ENCODE peak calls at places on chromosomes 2 and 18, in ten cellular contexts. J, N, K, I, C, T, Q, O, A and M are unnamed samples.

GRCh38 chr2:9949239-9949991 is 2.1 kb upstream of the GRHL1 start:
- DNase-seq in J (no peak), N (no peak), K (no peak), I (no peak), C (no peak), T (no peak), Q (no peak), O (no peak), A (no peak), M (no peak)

GRCh38 chr2:31032475-31032874 is 105.8 kb downstream of the GALNT14 start:
- DNase-seq in J (no peak), N (no peak), K (no peak), I (no peak), C (no peak), T (no peak), Q (no peak), O (no peak), A (no peak), M (no peak)

GRCh38 chr2:46187112-46187618 is 110.0 kb upstream of the EPAS1 start:
- DNase-seq in J (no peak), N (no peak), K (no peak), I (no peak), C (peak), T (peak), Q (peak), O (no peak), A (peak), M (no peak)

GRCh38 chr2:20676353-20677215 is 9.6 kb downstream of the GDF7 start:
- DNase-seq in J (no peak), N (peak), K (no peak), I (no peak), C (no peak), T (peak), Q (no peak), O (no peak), A (no peak), M (no peak)

GRCh38 chr2:109428841-109429710 is 184.7 kb downstream of the SEPTIN10 start:
- DNase-seq in J (no peak), N (no peak), K (no peak), I (no peak), C (no peak), T (no peak), Q (no peak), O (no peak), A (no peak), M (no peak)

GRCh38 chr2:60356346-60356745 is 197.1 kb downstream of the BCL11A start:
- DNase-seq in J (no peak), N (no peak), K (no peak), I (no peak), C (peak), T (no peak), Q (no peak), O (no peak), A (no peak), M (no peak)

GRCh38 chr2:178858896-178859628 is 51.8 kb upstream of the TTN start:
- DNase-seq in J (no peak), N (no peak), K (no peak), I (no peak), C (no peak), T (no peak), Q (no peak), O (no peak), A (no peak), M (no peak)

GRCh38 chr2:23486676-23487075 is 101.7 kb downstream of the KLHL29 start:
- DNase-seq in J (no peak), N (peak), K (no peak), I (no peak), C (peak), T (peak), Q (no peak), O (peak), A (no peak), M (no peak)

GRCh38 chr18:64165906-64166305 is 17.0 kb upstream of the LINC00305 start:
- DNase-seq in J (no peak), N (peak), K (no peak), I (no peak), C (no peak), T (peak), Q (no peak), O (no peak), A (no peak), M (no peak)

GRCh38 chr2:35220471-35220870 is 1135.1 kb upstream of the CRIM1 start:
- DNase-seq in J (no peak), N (no peak), K (peak), I (no peak), C (peak), T (no peak), Q (no peak), O (no peak), A (no peak), M (no peak)

GRCh38 chr2:94870392-94871225 is 621 bp upstream of the TEKT4 start:
- DNase-seq in J (peak), N (no peak), K (no peak), I (no peak), C (no peak), T (no peak), Q (no peak), O (no peak), A (no peak), M (no peak)

GRCh38 chr2:8627019-8627691 is 54.7 kb upstream of the ID2 start:
- DNase-seq in J (no peak), N (peak), K (no peak), I (no peak), C (no peak), T (peak), Q (no peak), O (no peak), A (no peak), M (no peak)

GRCh38 chr18:58529714-58530354 is 99.1 kb downstream of the ALPK2 start:
- DNase-seq in J (peak), N (peak), K (peak), I (peak), C (peak), T (peak), Q (peak), O (peak), A (peak), M (peak)

GRCh38 chr2:113918229-113918628 is 28.3 kb downstream of the ACTR3 start:
- DNase-seq in J (no peak), N (no peak), K (no peak), I (no peak), C (no peak), T (no peak), Q (no peak), O (no peak), A (no peak), M (no peak)

GRCh38 chr2:41947701-41948396 is 100.0 kb upstream of the PKDCC start:
- DNase-seq in J (no peak), N (peak), K (no peak), I (no peak), C (no peak), T (peak), Q (no peak), O (no peak), A (no peak), M (no peak)